ENCODE peak calls at places on chromosomes 11 and 22, in six cellular contexts. K is AG20443, W is GM06990, R is GM20000, P is nephron progenitor cell, X is stomach. F is an unnamed sample.

GRCh38 chr22:22883090-22883727 is 4.4 kb upstream of the IGLL5 start:
- DNase-seq in K (peak), W (no peak), R (no peak), P (no peak), X (no peak), F (no peak)

GRCh38 chr22:26894766-26895485 is 237.5 kb downstream of the MIAT start:
- DNase-seq in K (peak), W (no peak), R (no peak), P (no peak), X (no peak), F (no peak)

GRCh38 chr22:20155330-20156041 is 4.6 kb upstream of the CCDC188 start:
- DNase-seq in K (peak), W (no peak), R (no peak), P (no peak), X (peak), F (no peak)

GRCh38 chr11:88280673-88281316 is 56.7 kb downstream of the CTSC start:
- DNase-seq in K (no peak), W (no peak), R (no peak), P (no peak), X (no peak), F (no peak)

GRCh38 chr11:118792642-118793124 is 1.7 kb upstream of the DDX6 start:
- DNase-seq in K (peak), W (peak), R (peak), P (peak), X (peak), F (peak)

GRCh38 chr22:41902932-41903421 is 11.9 kb downstream of the SHISA8 start:
- DNase-seq in K (no peak), W (peak), R (no peak), P (no peak), X (peak), F (no peak)

GRCh38 chr11:94740975-94741707 is 27.0 kb upstream of the AMOTL1 start:
- DNase-seq in K (peak), W (no peak), R (peak), P (peak), X (no peak), F (peak)

GRCh38 chr11:20015529-20016427 is 144.5 kb downstream of the DBX1 start:
- DNase-seq in K (no peak), W (no peak), R (no peak), P (no peak), X (no peak), F (no peak)

GRCh38 chr11:77407613-77408012 is 66.3 kb downstream of the PAK1 start:
- DNase-seq in K (peak), W (no peak), R (no peak), P (no peak), X (peak), F (peak)

GRCh38 chr22:43100223-43100622 is 10.3 kb upstream of the BIK start:
- DNase-seq in K (no peak), W (no peak), R (no peak), P (no peak), X (no peak), F (no peak)

GRCh38 chr11:126284829-126285228 is 1.9 kb downstream of the TIRAP start:
- DNase-seq in K (peak), W (peak), R (peak), P (no peak), X (peak), F (no peak)

GRCh38 chr11:2858995-2859705 is 26.4 kb downstream of the CDKN1C start:
- DNase-seq in K (no peak), W (no peak), R (no peak), P (no peak), X (no peak), F (no peak)

GRCh38 chr11:61489833-61490585 is 18.5 kb upstream of the LRRC10B start:
- DNase-seq in K (peak), W (no peak), R (no peak), P (peak), X (no peak), F (peak)